ENCODE peak calls at places on chromosome 13, in nine cellular contexts. K, L, Q, E, T, H, C, O and Z are unnamed samples.

GRCh38 chr13:84607614-84608013 is 725.3 kb upstream of the SLITRK1 start:
- DNase-seq in K (no peak), L (peak; percentile 84), Q (peak; percentile 1), E (no peak), T (no peak), H (no peak), C (peak; percentile 50), O (no peak), Z (peak; percentile 21)

GRCh38 chr13:39779337-39780270 is 124.1 kb downstream of the COG6 start:
- DNase-seq in K (no peak), L (no peak), Q (no peak), E (no peak), T (no peak), H (no peak), C (no peak), O (no peak), Z (no peak)

GRCh38 chr13:36530050-36530789 is 97.9 kb downstream of the CCNA1 start:
- DNase-seq in K (no peak), L (peak; percentile 84), Q (no peak), E (no peak), T (no peak), H (no peak), C (no peak), O (no peak), Z (no peak)

GRCh38 chr13:29496241-29496712 is 99.2 kb downstream of the SLC7A1 start:
- DNase-seq in K (no peak), L (no peak), Q (no peak), E (peak; percentile 59), T (no peak), H (no peak), C (peak; percentile 82), O (no peak), Z (no peak)

GRCh38 chr13:41384749-41385503 is 72.4 kb upstream of the RGCC start:
- DNase-seq in K (no peak), L (no peak), Q (no peak), E (no peak), T (no peak), H (no peak), C (no peak), O (no peak), Z (no peak)

GRCh38 chr13:76622336-76623045 is 263.7 kb downstream of the KCTD12 start:
- DNase-seq in K (no peak), L (no peak), Q (no peak), E (no peak), T (no peak), H (no peak), C (no peak), O (no peak), Z (no peak)

GRCh38 chr13:42650470-42650869 is 76.5 kb downstream of the TNFSF11 start:
- DNase-seq in K (no peak), L (no peak), Q (peak; percentile 2), E (no peak), T (no peak), H (no peak), C (no peak), O (no peak), Z (no peak)

GRCh38 chr13:98467263-98467985 is 109.5 kb downstream of the STK24 start:
- DNase-seq in K (no peak), L (no peak), Q (no peak), E (no peak), T (no peak), H (no peak), C (peak; percentile 67), O (no peak), Z (peak; percentile 29)

GRCh38 chr13:30978981-30979956 is 46.8 kb downstream of the TEX26 start:
- DNase-seq in K (no peak), L (no peak), Q (no peak), E (peak; percentile 28), T (no peak), H (peak; percentile 5), C (no peak), O (no peak), Z (no peak)

GRCh38 chr13:110116072-110116487 is 190.9 kb downstream of the COL4A1 start:
- DNase-seq in K (no peak), L (no peak), Q (no peak), E (peak; percentile 67), T (no peak), H (no peak), C (peak; percentile 63), O (peak; percentile 40), Z (no peak)

GRCh38 chr13:58655086-58655485 is 1023.5 kb downstream of the PCDH17 start:
- DNase-seq in K (no peak), L (no peak), Q (no peak), E (no peak), T (no peak), H (no peak), C (no peak), O (no peak), Z (no peak)

GRCh38 chr13:113776231-113777125 is 17.5 kb downstream of the TMEM255B start:
- DNase-seq in K (peak; percentile 45), L (no peak), Q (no peak), E (no peak), T (no peak), H (peak; percentile 12), C (no peak), O (no peak), Z (no peak)

GRCh38 chr13:40152145-40152544 is 496.7 kb downstream of the COG6 start:
- DNase-seq in K (no peak), L (peak; percentile 32), Q (peak; percentile 61), E (no peak), T (no peak), H (no peak), C (no peak), O (no peak), Z (peak; percentile 43)

GRCh38 chr13:60121288-60121687 is 42.4 kb downstream of the DIAPH3 start:
- DNase-seq in K (no peak), L (no peak), Q (no peak), E (no peak), T (no peak), H (no peak), C (no peak), O (no peak), Z (no peak)

GRCh38 chr13:111165189-111165588 is 50.1 kb downstream of the ARHGEF7 start:
- DNase-seq in K (no peak), L (no peak), Q (no peak), E (no peak), T (no peak), H (no peak), C (no peak), O (no peak), Z (no peak)

GRCh38 chr13:35923347-35923746 is 207.8 kb downstream of the DCLK1 start:
- DNase-seq in K (no peak), L (peak; percentile 49), Q (no peak), E (peak; percentile 35), T (no peak), H (no peak), C (peak; percentile 52), O (no peak), Z (no peak)

GRCh38 chr13:30859326-30859725 is 46.7 kb upstream of the MEDAG start:
- DNase-seq in K (no peak), L (no peak), Q (no peak), E (no peak), T (no peak), H (no peak), C (no peak), O (no peak), Z (no peak)

GRCh38 chr13:48185018-48185417 is 48.0 kb upstream of the ITM2B start:
- DNase-seq in K (no peak), L (no peak), Q (no peak), E (no peak), T (no peak), H (no peak), C (no peak), O (no peak), Z (no peak)

GRCh38 chr13:74026753-74027152 is 107.5 kb downstream of the KLF12 start:
- DNase-seq in K (no peak), L (peak; percentile 4), Q (no peak), E (no peak), T (no peak), H (no peak), C (no peak), O (peak; percentile 15), Z (no peak)

GRCh38 chr13:99218545-99218944 is 17.9 kb downstream of the UBAC2 start:
- DNase-seq in K (no peak), L (no peak), Q (no peak), E (peak; percentile 75), T (no peak), H (no peak), C (peak; percentile 82), O (no peak), Z (no peak)

GRCh38 chr13:25453966-25454365 is 82.2 kb downstream of the ATP8A2 start:
- DNase-seq in K (no peak), L (no peak), Q (no peak), E (no peak), T (no peak), H (no peak), C (no peak), O (no peak), Z (no peak)

GRCh38 chr13:48000559-48001126 is 430 bp downstream of the SUCLA2 start:
- DNase-seq in K (no peak), L (no peak), Q (no peak), E (no peak), T (no peak), H (no peak), C (peak; percentile 29), O (no peak), Z (no peak)